ENCODE peak calls at places on chromosome 10, in ten cellular contexts. One of them, this sample, is unnamed.

GRCh38 chr10:13346912-13347234 is 1.2 kb downstream of the SEPHS1 start:
- DNase-seq in HT1080: no peak
- DNase-seq in lung microvascular endothelial cell: no peak
- DNase-seq in stimulated activated CD8-positive, alpha-beta memory T cell treated with anti-CD3 and anti-CD28 coated beads, Interleukin-12 subunit alpha, Interleukin-12 subunit beta, amount 100 ng/mL, for 1 hour: no peak
- DNase-seq in activated CD4-positive, alpha-beta T cell treated with anti-CD3 and anti-CD28 coated beads, Interleukin-2, amount 50 U/mL, for 4 hours: no peak
- DNase-seq in SW 1271: no peak
- DNase-seq in germinal center: peak; percentile 14
- DNase-seq in DMS79: no peak
- DNase-seq in stimulated activated CD4-positive, alpha-beta T cell treated with anti-CD3 and anti-CD28 coated beads, Interleukin-4, amount 100 ng/mL, for 4 hours: no peak
- DNase-seq in cardiac muscle cell: peak; percentile 2
- DNase-seq in this sample: peak; percentile 68

GRCh38 chr10:15361131-15361530 is 10.0 kb downstream of the FAM171A1 start:
- DNase-seq in HT1080: no peak
- DNase-seq in lung microvascular endothelial cell: no peak
- DNase-seq in stimulated activated CD8-positive, alpha-beta memory T cell treated with anti-CD3 and anti-CD28 coated beads, Interleukin-12 subunit alpha, Interleukin-12 subunit beta, amount 100 ng/mL, for 1 hour: no peak
- DNase-seq in activated CD4-positive, alpha-beta T cell treated with anti-CD3 and anti-CD28 coated beads, Interleukin-2, amount 50 U/mL, for 4 hours: no peak
- DNase-seq in SW 1271: no peak
- DNase-seq in germinal center: no peak
- DNase-seq in DMS79: no peak
- DNase-seq in stimulated activated CD4-positive, alpha-beta T cell treated with anti-CD3 and anti-CD28 coated beads, Interleukin-4, amount 100 ng/mL, for 4 hours: no peak
- DNase-seq in cardiac muscle cell: no peak
- DNase-seq in this sample: no peak

GRCh38 chr10:75648186-75648761 is 216.8 kb downstream of the LRMDA start:
- DNase-seq in HT1080: no peak
- DNase-seq in lung microvascular endothelial cell: no peak
- DNase-seq in stimulated activated CD8-positive, alpha-beta memory T cell treated with anti-CD3 and anti-CD28 coated beads, Interleukin-12 subunit alpha, Interleukin-12 subunit beta, amount 100 ng/mL, for 1 hour: no peak
- DNase-seq in activated CD4-positive, alpha-beta T cell treated with anti-CD3 and anti-CD28 coated beads, Interleukin-2, amount 50 U/mL, for 4 hours: no peak
- DNase-seq in SW 1271: no peak
- DNase-seq in germinal center: no peak
- DNase-seq in DMS79: no peak
- DNase-seq in stimulated activated CD4-positive, alpha-beta T cell treated with anti-CD3 and anti-CD28 coated beads, Interleukin-4, amount 100 ng/mL, for 4 hours: no peak
- DNase-seq in cardiac muscle cell: no peak
- DNase-seq in this sample: no peak

GRCh38 chr10:24331457-24331856 is 122.5 kb downstream of the KIAA1217 start:
- DNase-seq in HT1080: peak; percentile 31
- DNase-seq in lung microvascular endothelial cell: no peak
- DNase-seq in stimulated activated CD8-positive, alpha-beta memory T cell treated with anti-CD3 and anti-CD28 coated beads, Interleukin-12 subunit alpha, Interleukin-12 subunit beta, amount 100 ng/mL, for 1 hour: no peak
- DNase-seq in activated CD4-positive, alpha-beta T cell treated with anti-CD3 and anti-CD28 coated beads, Interleukin-2, amount 50 U/mL, for 4 hours: no peak
- DNase-seq in SW 1271: no peak
- DNase-seq in germinal center: no peak
- DNase-seq in DMS79: peak; percentile 33
- DNase-seq in stimulated activated CD4-positive, alpha-beta T cell treated with anti-CD3 and anti-CD28 coated beads, Interleukin-4, amount 100 ng/mL, for 4 hours: no peak
- DNase-seq in cardiac muscle cell: peak; percentile 94
- DNase-seq in this sample: no peak

GRCh38 chr10:29725133-29725720 is 90.5 kb upstream of the SVIL start:
- DNase-seq in HT1080: no peak
- DNase-seq in lung microvascular endothelial cell: peak; percentile 48
- DNase-seq in stimulated activated CD8-positive, alpha-beta memory T cell treated with anti-CD3 and anti-CD28 coated beads, Interleukin-12 subunit alpha, Interleukin-12 subunit beta, amount 100 ng/mL, for 1 hour: no peak
- DNase-seq in activated CD4-positive, alpha-beta T cell treated with anti-CD3 and anti-CD28 coated beads, Interleukin-2, amount 50 U/mL, for 4 hours: no peak
- DNase-seq in SW 1271: no peak
- DNase-seq in germinal center: no peak
- DNase-seq in DMS79: no peak
- DNase-seq in stimulated activated CD4-positive, alpha-beta T cell treated with anti-CD3 and anti-CD28 coated beads, Interleukin-4, amount 100 ng/mL, for 4 hours: no peak
- DNase-seq in cardiac muscle cell: peak; percentile 63
- DNase-seq in this sample: no peak

GRCh38 chr10:6564367-6564766 is 15.7 kb downstream of the PRKCQ start:
- DNase-seq in HT1080: no peak
- DNase-seq in lung microvascular endothelial cell: no peak
- DNase-seq in stimulated activated CD8-positive, alpha-beta memory T cell treated with anti-CD3 and anti-CD28 coated beads, Interleukin-12 subunit alpha, Interleukin-12 subunit beta, amount 100 ng/mL, for 1 hour: no peak
- DNase-seq in activated CD4-positive, alpha-beta T cell treated with anti-CD3 and anti-CD28 coated beads, Interleukin-2, amount 50 U/mL, for 4 hours: no peak
- DNase-seq in SW 1271: no peak
- DNase-seq in germinal center: no peak
- DNase-seq in DMS79: no peak
- DNase-seq in stimulated activated CD4-positive, alpha-beta T cell treated with anti-CD3 and anti-CD28 coated beads, Interleukin-4, amount 100 ng/mL, for 4 hours: no peak
- DNase-seq in cardiac muscle cell: no peak
- DNase-seq in this sample: no peak

GRCh38 chr10:125263551-125263950 is 103.2 kb upstream of the CTBP2 start:
- DNase-seq in HT1080: peak; percentile 57
- DNase-seq in lung microvascular endothelial cell: no peak
- DNase-seq in stimulated activated CD8-positive, alpha-beta memory T cell treated with anti-CD3 and anti-CD28 coated beads, Interleukin-12 subunit alpha, Interleukin-12 subunit beta, amount 100 ng/mL, for 1 hour: no peak
- DNase-seq in activated CD4-positive, alpha-beta T cell treated with anti-CD3 and anti-CD28 coated beads, Interleukin-2, amount 50 U/mL, for 4 hours: no peak
- DNase-seq in SW 1271: no peak
- DNase-seq in germinal center: no peak
- DNase-seq in DMS79: no peak
- DNase-seq in stimulated activated CD4-positive, alpha-beta T cell treated with anti-CD3 and anti-CD28 coated beads, Interleukin-4, amount 100 ng/mL, for 4 hours: no peak
- DNase-seq in cardiac muscle cell: no peak
- DNase-seq in this sample: no peak

GRCh38 chr10:5861269-5862031 is 28.2 kb downstream of the ANKRD16 start:
- DNase-seq in HT1080: peak; percentile 90
- DNase-seq in lung microvascular endothelial cell: peak; percentile 87
- DNase-seq in stimulated activated CD8-positive, alpha-beta memory T cell treated with anti-CD3 and anti-CD28 coated beads, Interleukin-12 subunit alpha, Interleukin-12 subunit beta, amount 100 ng/mL, for 1 hour: no peak
- DNase-seq in activated CD4-positive, alpha-beta T cell treated with anti-CD3 and anti-CD28 coated beads, Interleukin-2, amount 50 U/mL, for 4 hours: no peak
- DNase-seq in SW 1271: no peak
- DNase-seq in germinal center: no peak
- DNase-seq in DMS79: no peak
- DNase-seq in stimulated activated CD4-positive, alpha-beta T cell treated with anti-CD3 and anti-CD28 coated beads, Interleukin-4, amount 100 ng/mL, for 4 hours: no peak
- DNase-seq in cardiac muscle cell: peak; percentile 76
- DNase-seq in this sample: no peak

GRCh38 chr10:3931224-3931623 is 146.2 kb upstream of the KLF6 start:
- DNase-seq in HT1080: no peak
- DNase-seq in lung microvascular endothelial cell: peak; percentile 74
- DNase-seq in stimulated activated CD8-positive, alpha-beta memory T cell treated with anti-CD3 and anti-CD28 coated beads, Interleukin-12 subunit alpha, Interleukin-12 subunit beta, amount 100 ng/mL, for 1 hour: no peak
- DNase-seq in activated CD4-positive, alpha-beta T cell treated with anti-CD3 and anti-CD28 coated beads, Interleukin-2, amount 50 U/mL, for 4 hours: no peak
- DNase-seq in SW 1271: no peak
- DNase-seq in germinal center: no peak
- DNase-seq in DMS79: no peak
- DNase-seq in stimulated activated CD4-positive, alpha-beta T cell treated with anti-CD3 and anti-CD28 coated beads, Interleukin-4, amount 100 ng/mL, for 4 hours: no peak
- DNase-seq in cardiac muscle cell: no peak
- DNase-seq in this sample: no peak

GRCh38 chr10:98295907-98296306 is 27.9 kb upstream of the LOXL4 start:
- DNase-seq in HT1080: no peak
- DNase-seq in lung microvascular endothelial cell: no peak
- DNase-seq in stimulated activated CD8-positive, alpha-beta memory T cell treated with anti-CD3 and anti-CD28 coated beads, Interleukin-12 subunit alpha, Interleukin-12 subunit beta, amount 100 ng/mL, for 1 hour: no peak
- DNase-seq in activated CD4-positive, alpha-beta T cell treated with anti-CD3 and anti-CD28 coated beads, Interleukin-2, amount 50 U/mL, for 4 hours: no peak
- DNase-seq in SW 1271: no peak
- DNase-seq in germinal center: no peak
- DNase-seq in DMS79: no peak
- DNase-seq in stimulated activated CD4-positive, alpha-beta T cell treated with anti-CD3 and anti-CD28 coated beads, Interleukin-4, amount 100 ng/mL, for 4 hours: no peak
- DNase-seq in cardiac muscle cell: peak; percentile 45
- DNase-seq in this sample: no peak

GRCh38 chr10:100980327-100981110 is 6.8 kb downstream of the MRPL43 start:
- DNase-seq in HT1080: no peak
- DNase-seq in lung microvascular endothelial cell: no peak
- DNase-seq in stimulated activated CD8-positive, alpha-beta memory T cell treated with anti-CD3 and anti-CD28 coated beads, Interleukin-12 subunit alpha, Interleukin-12 subunit beta, amount 100 ng/mL, for 1 hour: no peak
- DNase-seq in activated CD4-positive, alpha-beta T cell treated with anti-CD3 and anti-CD28 coated beads, Interleukin-2, amount 50 U/mL, for 4 hours: no peak
- DNase-seq in SW 1271: no peak
- DNase-seq in germinal center: no peak
- DNase-seq in DMS79: no peak
- DNase-seq in stimulated activated CD4-positive, alpha-beta T cell treated with anti-CD3 and anti-CD28 coated beads, Interleukin-4, amount 100 ng/mL, for 4 hours: no peak
- DNase-seq in cardiac muscle cell: no peak
- DNase-seq in this sample: no peak

GRCh38 chr10:50490244-50490643 is 133.5 kb downstream of the SGMS1 start:
- DNase-seq in HT1080: no peak
- DNase-seq in lung microvascular endothelial cell: no peak
- DNase-seq in stimulated activated CD8-positive, alpha-beta memory T cell treated with anti-CD3 and anti-CD28 coated beads, Interleukin-12 subunit alpha, Interleukin-12 subunit beta, amount 100 ng/mL, for 1 hour: no peak
- DNase-seq in activated CD4-positive, alpha-beta T cell treated with anti-CD3 and anti-CD28 coated beads, Interleukin-2, amount 50 U/mL, for 4 hours: no peak
- DNase-seq in SW 1271: no peak
- DNase-seq in germinal center: no peak
- DNase-seq in DMS79: no peak
- DNase-seq in stimulated activated CD4-positive, alpha-beta T cell treated with anti-CD3 and anti-CD28 coated beads, Interleukin-4, amount 100 ng/mL, for 4 hours: no peak
- DNase-seq in cardiac muscle cell: no peak
- DNase-seq in this sample: no peak

GRCh38 chr10:49327036-49327813 is 28.3 kb downstream of the C10orf71 start:
- DNase-seq in HT1080: no peak
- DNase-seq in lung microvascular endothelial cell: no peak
- DNase-seq in stimulated activated CD8-positive, alpha-beta memory T cell treated with anti-CD3 and anti-CD28 coated beads, Interleukin-12 subunit alpha, Interleukin-12 subunit beta, amount 100 ng/mL, for 1 hour: no peak
- DNase-seq in activated CD4-positive, alpha-beta T cell treated with anti-CD3 and anti-CD28 coated beads, Interleukin-2, amount 50 U/mL, for 4 hours: no peak
- DNase-seq in SW 1271: no peak
- DNase-seq in germinal center: no peak
- DNase-seq in DMS79: no peak
- DNase-seq in stimulated activated CD4-positive, alpha-beta T cell treated with anti-CD3 and anti-CD28 coated beads, Interleukin-4, amount 100 ng/mL, for 4 hours: no peak
- DNase-seq in cardiac muscle cell: no peak
- DNase-seq in this sample: no peak

GRCh38 chr10:23173549-23174074 is 18.5 kb upstream of the PTF1A start:
- DNase-seq in HT1080: no peak
- DNase-seq in lung microvascular endothelial cell: no peak
- DNase-seq in stimulated activated CD8-positive, alpha-beta memory T cell treated with anti-CD3 and anti-CD28 coated beads, Interleukin-12 subunit alpha, Interleukin-12 subunit beta, amount 100 ng/mL, for 1 hour: no peak
- DNase-seq in activated CD4-positive, alpha-beta T cell treated with anti-CD3 and anti-CD28 coated beads, Interleukin-2, amount 50 U/mL, for 4 hours: no peak
- DNase-seq in SW 1271: no peak
- DNase-seq in germinal center: no peak
- DNase-seq in DMS79: no peak
- DNase-seq in stimulated activated CD4-positive, alpha-beta T cell treated with anti-CD3 and anti-CD28 coated beads, Interleukin-4, amount 100 ng/mL, for 4 hours: no peak
- DNase-seq in cardiac muscle cell: no peak
- DNase-seq in this sample: no peak

GRCh38 chr10:19832624-19833507 is 16.6 kb downstream of the PLXDC2 start:
- DNase-seq in HT1080: no peak
- DNase-seq in lung microvascular endothelial cell: no peak
- DNase-seq in stimulated activated CD8-positive, alpha-beta memory T cell treated with anti-CD3 and anti-CD28 coated beads, Interleukin-12 subunit alpha, Interleukin-12 subunit beta, amount 100 ng/mL, for 1 hour: no peak
- DNase-seq in activated CD4-positive, alpha-beta T cell treated with anti-CD3 and anti-CD28 coated beads, Interleukin-2, amount 50 U/mL, for 4 hours: no peak
- DNase-seq in SW 1271: no peak
- DNase-seq in germinal center: no peak
- DNase-seq in DMS79: no peak
- DNase-seq in stimulated activated CD4-positive, alpha-beta T cell treated with anti-CD3 and anti-CD28 coated beads, Interleukin-4, amount 100 ng/mL, for 4 hours: no peak
- DNase-seq in cardiac muscle cell: peak; percentile 35
- DNase-seq in this sample: no peak

GRCh38 chr10:7704360-7704759 is 1.2 kb downstream of the ITIH2 start:
- DNase-seq in HT1080: no peak
- DNase-seq in lung microvascular endothelial cell: no peak
- DNase-seq in stimulated activated CD8-positive, alpha-beta memory T cell treated with anti-CD3 and anti-CD28 coated beads, Interleukin-12 subunit alpha, Interleukin-12 subunit beta, amount 100 ng/mL, for 1 hour: no peak
- DNase-seq in activated CD4-positive, alpha-beta T cell treated with anti-CD3 and anti-CD28 coated beads, Interleukin-2, amount 50 U/mL, for 4 hours: no peak
- DNase-seq in SW 1271: no peak
- DNase-seq in germinal center: no peak
- DNase-seq in DMS79: no peak
- DNase-seq in stimulated activated CD4-positive, alpha-beta T cell treated with anti-CD3 and anti-CD28 coated beads, Interleukin-4, amount 100 ng/mL, for 4 hours: no peak
- DNase-seq in cardiac muscle cell: no peak
- DNase-seq in this sample: no peak

GRCh38 chr10:70903262-70903921 is 15.0 kb upstream of the PCBD1 start:
- DNase-seq in HT1080: peak; percentile 37
- DNase-seq in lung microvascular endothelial cell: peak; percentile 59
- DNase-seq in stimulated activated CD8-positive, alpha-beta memory T cell treated with anti-CD3 and anti-CD28 coated beads, Interleukin-12 subunit alpha, Interleukin-12 subunit beta, amount 100 ng/mL, for 1 hour: no peak
- DNase-seq in activated CD4-positive, alpha-beta T cell treated with anti-CD3 and anti-CD28 coated beads, Interleukin-2, amount 50 U/mL, for 4 hours: no peak
- DNase-seq in SW 1271: no peak
- DNase-seq in germinal center: peak; percentile 45
- DNase-seq in DMS79: peak; percentile 41
- DNase-seq in stimulated activated CD4-positive, alpha-beta T cell treated with anti-CD3 and anti-CD28 coated beads, Interleukin-4, amount 100 ng/mL, for 4 hours: peak; percentile 15
- DNase-seq in cardiac muscle cell: peak; percentile 74
- DNase-seq in this sample: peak; percentile 72